ENCODE peak calls at places on chromosome 18, in ten cellular contexts. O is hepatocyte, K is psoas muscle, S is vagina, U is thoracic aorta, Z is right cardiac atrium, G is cardiac muscle cell, J is endodermal cell, Y is testis, W is OCI-LY7. A is an unnamed sample. For H3K9me3 and H3K4me1, the result is how much of the 10 kb centered on the place peaks cover.

GRCh38 chr18:73244411-73244810 is 376.6 kb upstream of the NETO1 start:
- DNase-seq in O (no peak), K (no peak), S (no peak), U (no peak), Z (no peak), G (no peak), J (no peak), Y (no peak), W (no peak), A (no peak)

GRCh38 chr18:77101410-77102245 is 31.0 kb downstream of the MBP start:
- DNase-seq in O (peak), K (peak), S (peak), U (peak), Z (peak), G (no peak), J (peak), Y (peak), W (peak), A (no peak)

GRCh38 chr18:27608742-27609141 is 423.6 kb upstream of the CHST9 start:
- DNase-seq in O (no peak), K (no peak), S (no peak), U (no peak), Z (no peak), G (no peak), J (no peak), Y (no peak), W (peak), A (no peak)

GRCh38 chr18:51110073-51110797 is 80.2 kb downstream of the SMAD4 start:
- DNase-seq in O (peak), K (peak), S (no peak), U (no peak), Z (peak), G (peak), J (peak), Y (peak), W (peak), A (peak)

GRCh38 chr18:48613589-48613988 is 74.8 kb downstream of the CTIF start:
- DNase-seq in O (no peak), K (peak), S (no peak), U (peak), Z (peak), G (no peak), J (no peak), Y (peak), W (no peak), A (no peak)

GRCh38 chr18:63339920-63340484 is 20.4 kb upstream of the BCL2 start:
- DNase-seq in O (peak), K (no peak), S (no peak), U (no peak), Z (no peak), G (peak), J (peak), Y (peak), W (peak), A (peak)

GRCh38 chr18:50203801-50204604 is 9.1 kb upstream of the MYO5B start:
- DNase-seq in O (peak), K (peak), S (no peak), U (no peak), Z (no peak), G (peak), J (peak), Y (peak), W (no peak), A (no peak)

GRCh38 chr18:52000435-52000834 is 339.6 kb upstream of the DCC start:
- DNase-seq in O (no peak), K (no peak), S (no peak), U (no peak), Z (no peak), G (no peak), J (no peak), Y (no peak), W (no peak), A (no peak)

GRCh38 chr18:24785019-24785418 is 324.6 kb downstream of the HRH4 start:
- DNase-seq in O (no peak), K (no peak), S (no peak), U (no peak), Z (no peak), G (no peak), J (no peak), Y (no peak), W (no peak), A (no peak)

GRCh38 chr18:37741012-37741586 is 175.5 kb upstream of the CELF4 start:
- DNase-seq in O (no peak), K (no peak), S (no peak), U (no peak), Z (no peak), G (no peak), J (no peak), Y (no peak), W (no peak), A (no peak)

GRCh38 chr18:62523631-62524442 is 1.0 kb downstream of the ZCCHC2 start:
- DNase-seq in O (peak), K (peak), S (no peak), U (no peak), Z (peak), G (peak), J (peak), Y (peak), W (peak), A (peak)

GRCh38 chr18:5601188-5601624 is 57.4 kb upstream of the EPB41L3 start:
- DNase-seq in O (peak), K (no peak), S (no peak), U (no peak), Z (no peak), G (peak), J (peak), Y (no peak), W (no peak), A (no peak)

GRCh38 chr18:51339866-51340265 is 142.4 kb upstream of the MEX3C start:
- DNase-seq in O (peak), K (no peak), S (no peak), U (no peak), Z (no peak), G (no peak), J (no peak), Y (no peak), W (no peak), A (no peak)

GRCh38 chr18:44609210-44609941 is 71.3 kb upstream of the SETBP1 start:
- DNase-seq in O (no peak), K (no peak), S (no peak), U (no peak), Z (no peak), G (no peak), J (no peak), Y (no peak), W (no peak), A (no peak)

GRCh38 chr18:63899206-63899605 is 8.6 kb upstream of the SERPINB10 start:
- DNase-seq in O (no peak), K (no peak), S (no peak), U (no peak), Z (no peak), G (no peak), J (no peak), Y (no peak), W (no peak), A (no peak)

GRCh38 chr18:65601775-65602174 is 149.0 kb upstream of the CDH7 start:
- DNase-seq in O (no peak), K (no peak), S (no peak), U (no peak), Z (no peak), G (no peak), J (no peak), Y (no peak), W (no peak), A (no peak)

GRCh38 chr18:22822024-22822423 is 111.1 kb upstream of the RBBP8 start:
- DNase-seq in O (no peak), K (no peak), S (no peak), U (no peak), Z (no peak), G (no peak), J (peak), Y (no peak), W (no peak), A (no peak)

GRCh38 chr18:34506198-34506597 is 203.9 kb upstream of the DTNA start:
- DNase-seq in O (no peak), K (no peak), S (no peak), U (no peak), Z (no peak), G (no peak), J (no peak), Y (no peak), W (no peak), A (no peak)

GRCh38 chr18:2884706-2885285 is 38.0 kb downstream of the EMILIN2 start:
- DNase-seq in O (no peak), K (no peak), S (peak), U (no peak), Z (no peak), G (no peak), J (no peak), Y (no peak), W (no peak), A (no peak)

GRCh38 chr18:36372902-36373301 is 75.4 kb downstream of the FHOD3 start:
- DNase-seq in O (no peak), K (no peak), S (no peak), U (no peak), Z (no peak), G (no peak), J (no peak), Y (no peak), W (no peak), A (no peak)

GRCh38 chr18:23134780-23135678 is at the start of gene CABLES1:
- DNase-seq in O (peak), K (peak), S (no peak), U (no peak), Z (peak), G (peak), J (peak), Y (peak), W (peak), A (peak)

GRCh38 chr18:48412339-48412929 is 3.3 kb upstream of the ZBTB7C start:
- DNase-seq in O (peak), K (no peak), S (no peak), U (no peak), Z (no peak), G (peak), J (peak), Y (peak), W (peak), A (no peak)

GRCh38 chr18:12517142-12517541 is 109.4 kb downstream of the PRELID3A start:
- DNase-seq in O (no peak), K (no peak), S (no peak), U (no peak), Z (no peak), G (no peak), J (no peak), Y (no peak), W (no peak), A (no peak)

GRCh38 chr18:54140641-54141040 is 83.8 kb downstream of the MBD2 start:
- DNase-seq in O (no peak), K (no peak), S (no peak), U (no peak), Z (no peak), G (no peak), J (no peak), Y (no peak), W (no peak), A (no peak)

GRCh38 chr18:36648803-36649202 is 180.0 kb downstream of the TPGS2 start:
- DNase-seq in O (no peak), K (no peak), S (no peak), U (no peak), Z (no peak), G (no peak), J (no peak), Y (no peak), W (no peak), A (no peak)

GRCh38 chr18:11047156-11047555 is 102.2 kb downstream of the PIEZO2 start:
- DNase-seq in O (peak), K (no peak), S (no peak), U (no peak), Z (no peak), G (no peak), J (no peak), Y (no peak), W (no peak), A (no peak)

GRCh38 chr18:46711444-46711863 is 45.4 kb downstream of the ST8SIA5 start:
- DNase-seq in O (no peak), K (peak), S (no peak), U (no peak), Z (no peak), G (peak), J (no peak), Y (no peak), W (peak), A (no peak)

GRCh38 chr18:3654442-3655253 is 204.7 kb downstream of the TGIF1 start:
- DNase-seq in O (peak), K (no peak), S (no peak), U (no peak), Z (no peak), G (no peak), J (peak), Y (peak), W (no peak), A (no peak)

GRCh38 chr18:50803579-50803978 is 16.2 kb downstream of the MRO start:
- DNase-seq in O (peak), K (no peak), S (no peak), U (no peak), Z (no peak), G (no peak), J (no peak), Y (no peak), W (no peak), A (no peak)

GRCh38 chr18:59660976-59661743 is 36.1 kb downstream of the CCBE1 start:
- DNase-seq in O (no peak), K (no peak), S (no peak), U (no peak), Z (no peak), G (no peak), J (no peak), Y (no peak), W (no peak), A (no peak)

GRCh38 chr18:67300498-67300897 is 216.0 kb downstream of the DSEL start:
- DNase-seq in O (no peak), K (no peak), S (no peak), U (no peak), Z (no peak), G (no peak), J (no peak), Y (no peak), W (peak), A (peak)

GRCh38 chr18:47184419-47185050 is 8.4 kb upstream of the IER3IP1 start:
- DNase-seq in O (peak), K (no peak), S (no peak), U (no peak), Z (no peak), G (no peak), J (no peak), Y (no peak), W (peak), A (no peak)

GRCh38 chr18:39184176-39184575 is 1618.6 kb upstream of the CELF4 start:
- DNase-seq in O (no peak), K (no peak), S (no peak), U (no peak), Z (no peak), G (no peak), J (no peak), Y (no peak), W (no peak), A (no peak)

GRCh38 chr18:41690332-41691110 is 264.5 kb upstream of the PIK3C3 start:
- DNase-seq in O (no peak), K (no peak), S (no peak), U (no peak), Z (no peak), G (peak), J (no peak), Y (no peak), W (no peak), A (no peak)

GRCh38 chr18:41700435-41700834 is 254.6 kb upstream of the PIK3C3 start:
- DNase-seq in O (no peak), K (no peak), S (no peak), U (no peak), Z (no peak), G (no peak), J (no peak), Y (no peak), W (no peak), A (no peak)

DNA sequence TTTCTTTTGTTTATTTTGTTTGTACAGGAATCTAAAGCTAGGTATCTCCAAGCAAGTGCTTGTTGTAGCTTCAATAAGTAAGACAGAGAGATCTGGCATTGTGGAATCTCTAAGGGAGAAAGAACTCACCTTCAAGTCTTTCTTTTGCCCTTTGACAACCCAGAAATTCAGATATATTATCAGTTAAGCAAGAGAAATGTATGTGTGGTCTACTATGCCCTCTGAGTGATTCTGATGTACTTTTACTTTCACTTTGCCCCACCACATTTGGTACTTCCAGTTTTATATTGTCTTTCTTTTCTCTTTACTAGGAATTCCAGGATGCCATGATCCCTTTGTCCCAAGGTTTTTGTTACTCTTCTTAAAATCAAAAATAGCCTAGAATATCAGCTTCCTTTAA is 259.6 kb upstream of the PIK3C3 start:
- DNase-seq in O (no peak), K (no peak), S (no peak), U (no peak), Z (no peak), G (no peak), J (no peak), Y (no peak), W (no peak), A (peak)
- H3K9me3 ChIP-seq in O (under half), K (under half), S (under half), U (under half), Z (under half), G (under half), J (under half), Y (under half), W (under half), A (under half)

DNA sequence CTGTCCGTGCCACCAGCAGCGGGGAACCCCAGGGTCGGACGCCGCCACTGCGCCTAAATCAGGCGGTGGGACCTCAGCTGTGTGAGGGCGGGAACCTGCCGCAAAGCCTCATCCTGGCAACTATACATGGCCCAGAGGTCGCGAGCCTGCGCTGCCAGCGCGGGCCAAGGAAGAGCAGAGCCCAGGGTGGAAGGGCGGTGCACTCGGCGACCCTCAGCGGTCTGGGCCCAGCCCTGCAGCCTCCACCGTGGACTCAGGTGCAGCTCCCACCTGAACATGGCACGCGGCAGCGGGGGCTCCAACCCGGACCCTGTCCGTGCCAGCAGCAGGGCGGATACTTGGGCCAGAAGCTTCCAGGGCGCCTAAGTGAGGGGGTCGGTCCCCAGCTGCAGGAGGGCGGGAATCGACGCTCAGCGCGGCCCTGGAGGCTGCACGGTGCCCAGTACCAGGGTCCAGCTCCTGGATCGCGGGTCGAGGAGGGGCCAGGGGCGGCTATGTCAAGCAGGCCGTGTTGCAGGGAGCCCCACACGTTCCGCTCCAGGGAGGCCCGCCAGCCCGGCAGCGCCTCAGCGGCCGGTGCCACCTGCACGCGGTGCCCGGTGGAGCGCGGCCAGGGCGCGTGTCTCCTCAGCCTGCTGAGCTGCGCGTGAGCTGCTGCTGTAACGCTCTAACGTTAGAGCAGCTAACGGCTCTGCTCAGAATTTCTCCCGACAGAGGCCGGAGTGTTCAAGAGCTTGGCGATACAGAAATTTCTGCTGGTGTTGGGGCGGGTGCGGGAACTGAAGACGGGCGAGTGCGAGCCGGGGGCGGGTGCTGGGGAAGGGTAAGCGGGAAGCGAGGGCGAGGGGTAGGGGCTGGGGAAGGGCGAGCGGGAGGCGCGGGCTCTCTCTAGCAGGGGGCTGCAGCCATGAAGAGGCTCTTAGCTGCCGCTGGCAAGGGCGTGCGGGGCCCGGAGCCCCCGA is at the start of gene ANKRD30B:
- DNase-seq in O (peak), K (no peak), S (no peak), U (no peak), Z (peak), G (no peak), J (no peak), Y (no peak), W (no peak), A (no peak)
- H3K4me3 ChIP-seq in O (no peak), K (no peak), S (no peak), U (no peak), Z (no peak), G (no peak), J (no peak), Y (peak), W (no peak), A (no peak)

GRCh38 chr18:55248497-55248896 is 289.2 kb upstream of the CCDC68 start:
- DNase-seq in O (no peak), K (no peak), S (no peak), U (no peak), Z (no peak), G (no peak), J (no peak), Y (no peak), W (no peak), A (no peak)
- H3K4me1 ChIP-seq in O (under half), K (under half), S (half or more), U (half or more), Z (under half), G (under half), J (under half), Y (under half), W (under half), A (under half)

GRCh38 chr18:78649421-78649820 is 330.2 kb upstream of the SALL3 start:
- DNase-seq in O (no peak), K (no peak), S (no peak), U (no peak), Z (no peak), G (no peak), J (no peak), Y (no peak), W (no peak), A (no peak)

GRCh38 chr18:78650926-78651325 is 328.7 kb upstream of the SALL3 start:
- DNase-seq in O (no peak), K (no peak), S (no peak), U (no peak), Z (no peak), G (no peak), J (no peak), Y (no peak), W (no peak), A (no peak)

GRCh38 chr18:78643981-78644380 is 335.6 kb upstream of the SALL3 start:
- DNase-seq in O (no peak), K (no peak), S (no peak), U (no peak), Z (no peak), G (no peak), J (no peak), Y (no peak), W (no peak), A (no peak)

GRCh38 chr18:78645216-78645615 is 334.4 kb upstream of the SALL3 start:
- DNase-seq in O (no peak), K (no peak), S (no peak), U (no peak), Z (no peak), G (no peak), J (no peak), Y (no peak), W (no peak), A (no peak)

DNA sequence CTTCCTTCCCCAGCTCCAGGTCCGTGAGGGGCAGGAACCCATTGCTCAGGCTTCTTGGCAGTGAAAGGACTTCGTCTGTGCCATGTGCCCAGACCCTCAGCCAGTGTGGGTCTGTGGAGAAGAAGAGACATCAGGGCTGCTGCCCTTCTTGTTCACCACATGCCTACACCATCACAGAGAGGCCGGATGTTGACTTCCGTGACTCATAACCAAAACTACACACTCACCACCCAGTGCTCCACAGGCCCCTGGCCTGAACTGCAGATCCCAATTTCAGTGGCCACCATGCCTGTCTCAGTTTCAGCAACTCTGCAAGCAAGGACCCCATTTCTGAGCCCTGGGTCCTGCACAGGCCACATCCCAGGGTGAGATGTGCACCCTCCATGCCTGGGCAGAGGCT is 332.6 kb upstream of the SALL3 start:
- DNase-seq in O (no peak), K (no peak), S (no peak), U (no peak), Z (no peak), G (no peak), J (no peak), Y (no peak), W (no peak), A (no peak)
- H3K9me3 ChIP-seq in O (under half), K (under half), S (under half), U (under half), Z (under half), G (under half), J (under half), Y (under half), W (under half), A (under half)

DNA sequence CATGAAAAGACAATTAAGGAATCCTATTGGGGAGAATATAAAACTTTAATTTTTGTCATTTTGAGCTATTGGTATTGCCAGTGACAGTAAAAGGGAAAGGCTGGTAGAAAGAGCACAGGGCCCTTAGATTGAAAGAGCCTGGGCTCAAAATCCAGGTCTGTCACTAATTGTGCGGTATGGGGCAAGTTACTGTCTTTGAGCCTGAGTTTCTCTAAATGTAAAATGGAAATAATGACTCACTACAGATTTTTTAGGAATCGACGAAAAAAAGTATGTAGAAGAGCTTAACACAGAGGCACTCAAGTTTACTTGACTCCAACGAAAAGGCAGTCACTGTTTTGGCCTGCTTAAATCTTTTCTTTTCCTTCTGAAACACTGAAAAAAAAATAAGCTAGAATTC is 7.0 kb downstream of the NDUFV2 start:
- DNase-seq in O (no peak), K (no peak), S (no peak), U (no peak), Z (no peak), G (no peak), J (no peak), Y (no peak), W (no peak), A (no peak)
- H3K4me3 ChIP-seq in O (no peak), K (peak), S (no peak), U (peak), Z (no peak), G (no peak), J (no peak), Y (no peak), W (no peak), A (peak)

GRCh38 chr18:9106094-9106493 is 3.6 kb downstream of the NDUFV2 start:
- DNase-seq in O (no peak), K (no peak), S (no peak), U (no peak), Z (no peak), G (no peak), J (no peak), Y (no peak), W (no peak), A (no peak)
- H3K4me1 ChIP-seq in O (half or more), K (half or more), S (half or more), U (half or more), Z (under half), G (half or more), J (under half), Y (under half), W (half or more), A (half or more)

A was measured in CD4-positive, CD25-positive, alpha-beta regulatory T cell.